ENCODE peak calls at places on chromosomes 1 and 21, in seven cellular contexts. C is kidney tubule cell, P is caudate nucleus, Q is COLO829, J is hypothalamus, N is heart left ventricle, F is retina. B is an unnamed sample.

GRCh38 chr1:18581420-18581880 is 49.2 kb upstream of the PAX7 start:
- DNase-seq in C (peak), P (no peak), Q (peak), J (no peak), N (no peak), F (peak), B (no peak)

GRCh38 chr1:160981584-160982411 is 27.2 kb upstream of the ITLN2 start:
- DNase-seq in C (no peak), P (no peak), Q (no peak), J (no peak), N (no peak), F (peak), B (no peak)

GRCh38 chr1:112386024-112386723 is 9.8 kb upstream of the CTTNBP2NL start:
- DNase-seq in C (no peak), P (no peak), Q (no peak), J (no peak), N (no peak), F (no peak), B (no peak)

GRCh38 chr1:8358897-8359616 is 41.1 kb downstream of the SLC45A1 start:
- DNase-seq in C (no peak), P (no peak), Q (no peak), J (no peak), N (no peak), F (no peak), B (no peak)

GRCh38 chr1:45200435-45200834 is 6.0 kb downstream of the ZSWIM5 start:
- DNase-seq in C (no peak), P (no peak), Q (no peak), J (no peak), N (no peak), F (no peak), B (no peak)

GRCh38 chr1:3345792-3346191 is 108.7 kb upstream of the ARHGEF16 start:
- DNase-seq in C (no peak), P (peak), Q (no peak), J (no peak), N (no peak), F (no peak), B (no peak)

GRCh38 chr1:229108598-229109201 is 162.2 kb upstream of the RAB4A start:
- DNase-seq in C (peak), P (no peak), Q (no peak), J (no peak), N (no peak), F (peak), B (no peak)

GRCh38 chr21:29034678-29035077 is 10.2 kb downstream of the USP16 start:
- DNase-seq in C (no peak), P (no peak), Q (no peak), J (no peak), N (no peak), F (no peak), B (no peak)

GRCh38 chr21:33884361-33885157 is 31.0 kb downstream of the ATP5PO start:
- DNase-seq in C (no peak), P (no peak), Q (peak), J (no peak), N (no peak), F (no peak), B (no peak)